ENCODE peak calls at places on chromosomes 2 and 18, in nine cellular contexts. W is T-helper 1 cell, N is ACHN, V is retina, F is MCF 10A, Y is T-helper 9 cell, O is fibroblast of lung, B is MV-4-11, T is dermis blood vessel endothelial cell. H is an unnamed sample.

GRCh38 chr18:22286576-22286975 is 117.2 kb downstream of the GATA6 start:
- DNase-seq in B (no peak), T (peak; percentile 46), Y (no peak), O (no peak), V (no peak), W (no peak), N (no peak), F (peak; percentile 82), H (no peak)

GRCh38 chr2:137975280-137976271 is 11.3 kb downstream of the HNMT start:
- DNase-seq in Y (no peak), T (no peak), F (no peak), B (no peak), W (no peak), V (no peak), O (no peak), N (no peak), H (no peak)

GRCh38 chr2:196808281-196808680 is 874 bp downstream of the C2orf66 start:
- DNase-seq in N (no peak), T (peak; percentile 8), Y (no peak), W (no peak), B (no peak), V (no peak), O (no peak), F (no peak), H (no peak)

GRCh38 chr2:62568983-62569837 is 63.2 kb upstream of the TMEM17 start:
- DNase-seq in T (no peak), V (no peak), O (no peak), B (no peak), F (peak; percentile 16), W (no peak), Y (no peak), N (no peak), H (no peak)

GRCh38 chr2:121185571-121186074 is 99.4 kb downstream of the TFCP2L1 start:
- DNase-seq in N (no peak), B (peak; percentile 9), Y (no peak), F (peak; percentile 93), T (no peak), W (no peak), O (no peak), V (peak; percentile 30), H (peak; percentile 36)

GRCh38 chr18:13563390-13563805 is 163.0 kb downstream of the FAM210A start:
- DNase-seq in N (no peak), Y (no peak), O (no peak), W (no peak), T (peak; percentile 2), V (peak; percentile 48), F (no peak), B (peak; percentile 81), H (no peak)

GRCh38 chr18:34219651-34220050 is 5.1 kb downstream of the NOL4 start:
- DNase-seq in T (no peak), Y (no peak), F (no peak), B (no peak), V (no peak), W (no peak), N (no peak), O (no peak), H (peak; percentile 5)

GRCh38 chr2:193806088-193806774 is 1611.5 kb upstream of the TMEFF2 start:
- DNase-seq in Y (no peak), W (no peak), B (no peak), V (no peak), F (no peak), T (no peak), N (no peak), O (peak; percentile 0), H (no peak)